ENCODE peak calls at places on chromosomes 6 and 20, in seven cellular contexts. H is M059J; E is neural crest cell; B is EH; F is activated T-cell treated with anti-CD3 and anti-CD28 coated beads, Interleukin-2, amount 50 U/mL, for 4 hours; T is esophagus squamous epithelium; M is right atrium auricular region. N is an unnamed sample.

GRCh38 chr6:10424005-10424404 is 9.1 kb upstream of the TFAP2A start:
- DNase-seq in H (no peak), E (no peak), B (peak), M (no peak), T (no peak), F (no peak), N (no peak)

GRCh38 chr6:139354177-139354576 is 20.3 kb downstream of the CITED2 start:
- DNase-seq in H (no peak), E (no peak), M (no peak), T (no peak), F (no peak), B (no peak), N (no peak)

GRCh38 chr20:8361008-8361652 is 229.1 kb downstream of the PLCB1 start:
- DNase-seq in H (no peak), B (peak), E (no peak), T (no peak), F (no peak), M (no peak), N (no peak)

GRCh38 chr6:11448038-11448437 is 89.5 kb upstream of the TMEM170B start:
- DNase-seq in T (no peak), B (no peak), H (no peak), F (no peak), E (no peak), M (no peak), N (no peak)

GRCh38 chr6:136173519-136174507 is 76.3 kb downstream of the MTFR2 start:
- DNase-seq in M (peak), F (no peak), E (no peak), T (no peak), H (no peak), B (peak), N (no peak)

GRCh38 chr20:16699287-16699686 is 30.5 kb upstream of the SNRPB2 start:
- DNase-seq in E (no peak), M (no peak), B (no peak), F (no peak), T (no peak), H (no peak), N (no peak)

GRCh38 chr6:166541876-166542579 is 44.5 kb downstream of the RAMACL start:
- DNase-seq in B (no peak), T (no peak), M (no peak), H (no peak), F (no peak), E (no peak), N (no peak)

GRCh38 chr6:157456524-157456829 is 75.5 kb downstream of the ZDHHC14 start:
- DNase-seq in B (no peak), F (no peak), M (no peak), H (no peak), T (no peak), E (no peak), N (no peak)

GRCh38 chr6:290111-290932 is 2.0 kb upstream of the DUSP22 start:
- DNase-seq in B (no peak), M (peak), F (no peak), T (no peak), E (no peak), H (no peak), N (no peak)

GRCh38 chr20:35615667-35616464 is at the start of gene SPAG4:
- DNase-seq in B (no peak), H (no peak), T (peak), M (peak), F (peak), E (peak), N (no peak)

GRCh38 chr20:56504373-56505005 is 20.1 kb upstream of the FAM209A start:
- DNase-seq in H (no peak), F (no peak), M (no peak), T (no peak), E (peak), B (peak), N (no peak)

GRCh38 chr20:32059189-32059588 is 7.1 kb downstream of the HCK start:
- DNase-seq in T (no peak), M (no peak), H (no peak), F (no peak), B (no peak), E (no peak), N (no peak)

GRCh38 chr6:130426078-130426726 is 60.4 kb downstream of the TMEM200A start:
- DNase-seq in E (no peak), T (no peak), B (peak), H (peak), F (no peak), M (no peak), N (no peak)

GRCh38 chr20:62303327-62304226 is 780 bp downstream of the ADRM1 start:
- DNase-seq in M (no peak), H (peak), T (no peak), E (peak), F (no peak), B (peak), N (no peak)

GRCh38 chr6:142900467-142900961 is 44.5 kb downstream of the HIVEP2 start:
- DNase-seq in H (no peak), E (no peak), F (no peak), T (no peak), M (no peak), B (peak), N (no peak)

GRCh38 chr6:48377115-48377514 is 266.1 kb upstream of the PTCHD4 start:
- DNase-seq in M (no peak), E (no peak), B (no peak), H (no peak), T (no peak), F (no peak), N (no peak)

GRCh38 chr20:33392016-33392415 is 9.3 kb downstream of the CDK5RAP1 start:
- DNase-seq in E (no peak), B (peak), H (no peak), M (no peak), T (no peak), F (no peak), N (peak)

GRCh38 chr6:106546322-106547052 is 82.8 kb downstream of the RTN4IP1 start:
- DNase-seq in M (no peak), E (no peak), T (no peak), B (peak), F (no peak), H (peak), N (peak)

GRCh38 chr6:82362144-82362543 is 1.5 kb upstream of the TPBG start:
- DNase-seq in E (no peak), H (no peak), F (no peak), T (no peak), M (no peak), B (peak), N (no peak)

GRCh38 chr6:4776967-4777925 is 1.0 kb downstream of the CDYL start:
- DNase-seq in H (peak), E (no peak), M (no peak), B (peak), F (peak), T (no peak), N (no peak)

GRCh38 chr20:41440882-41441281 is 74.3 kb upstream of the EMILIN3 start:
- DNase-seq in F (no peak), E (no peak), H (no peak), M (no peak), B (no peak), T (no peak), N (no peak)

GRCh38 chr6:17101422-17102257 is at the start of gene STMND1:
- DNase-seq in F (no peak), E (peak), B (peak), T (no peak), M (no peak), H (peak), N (no peak)

GRCh38 chr20:17871181-17871580 is 97.4 kb downstream of the SNX5 start:
- DNase-seq in E (no peak), M (no peak), H (peak), T (no peak), B (peak), F (no peak), N (no peak)

GRCh38 chr20:35129647-35130069 is 17.5 kb downstream of the EDEM2 start:
- DNase-seq in E (no peak), B (peak), F (no peak), H (peak), M (no peak), T (no peak), N (no peak)

GRCh38 chr6:21949211-21949801 is 347.5 kb downstream of the PRL start:
- DNase-seq in T (no peak), F (no peak), E (no peak), B (no peak), H (peak), M (no peak), N (no peak)

N was measured in AG04449.